ENCODE peak calls at places on chromosomes 2 and 18, in eight cellular contexts. D is hepatocyte, W is GM23338, B is OCI-LY7, L is GM23248, K is MM.1S, C is HCT116, H is PC-3. A is an unnamed sample.

GRCh38 chr2:226725096-226725495 is 74.5 kb downstream of the IRS1 start:
- DNase-seq in D (no peak), W (no peak), B (no peak), L (no peak), K (no peak), C (no peak), H (no peak), A (no peak)

GRCh38 chr2:178829299-178829698 is 22.1 kb upstream of the TTN start:
- DNase-seq in D (no peak), W (no peak), B (no peak), L (peak), K (no peak), C (no peak), H (no peak), A (no peak)

GRCh38 chr18:74239567-74239966 is 52.2 kb downstream of the CYB5A start:
- DNase-seq in D (no peak), W (no peak), B (no peak), L (no peak), K (no peak), C (no peak), H (no peak), A (no peak)

GRCh38 chr2:30106543-30106942 is 40.3 kb upstream of the YPEL5 start:
- DNase-seq in D (no peak), W (no peak), B (no peak), L (peak), K (no peak), C (no peak), H (no peak), A (no peak)

GRCh38 chr2:163690896-163691295 is 44.9 kb downstream of the FIGN start:
- DNase-seq in D (no peak), W (no peak), B (no peak), L (no peak), K (no peak), C (no peak), H (no peak), A (no peak)

GRCh38 chr2:151999058-151999457 is 99.8 kb downstream of the CACNB4 start:
- DNase-seq in D (peak), W (peak), B (peak), L (peak), K (peak), C (peak), H (peak), A (peak)

GRCh38 chr2:240781471-240782220 is 38.4 kb downstream of the KIF1A start:
- DNase-seq in D (no peak), W (no peak), B (no peak), L (no peak), K (no peak), C (no peak), H (no peak), A (no peak)

GRCh38 chr2:158893057-158893456 is 75.4 kb upstream of the TANC1 start:
- DNase-seq in D (peak), W (no peak), B (no peak), L (peak), K (no peak), C (no peak), H (no peak), A (no peak)

GRCh38 chr2:32810909-32811495 is 135.8 kb upstream of the LTBP1 start:
- DNase-seq in D (no peak), W (no peak), B (no peak), L (peak), K (no peak), C (no peak), H (no peak), A (no peak)

GRCh38 chr2:156322681-156323211 is 9.8 kb downstream of the NR4A2 start:
- DNase-seq in D (no peak), W (peak), B (no peak), L (no peak), K (no peak), C (no peak), H (no peak), A (peak)

GRCh38 chr2:232979871-232980461 is 33.1 kb downstream of the NGEF start:
- DNase-seq in D (no peak), W (no peak), B (no peak), L (peak), K (no peak), C (peak), H (peak), A (no peak)

GRCh38 chr2:128313076-128313836 is 5.4 kb downstream of the HS6ST1 start:
- DNase-seq in D (peak), W (peak), B (no peak), L (peak), K (no peak), C (peak), H (peak), A (no peak)

GRCh38 chr2:132384491-132385186 is 32.0 kb upstream of the GPR39 start:
- DNase-seq in D (no peak), W (no peak), B (peak), L (no peak), K (no peak), C (no peak), H (no peak), A (no peak)

GRCh38 chr2:217731805-217732204 is 271.0 kb downstream of the TNS1 start:
- DNase-seq in D (no peak), W (no peak), B (no peak), L (peak), K (no peak), C (no peak), H (no peak), A (no peak)

GRCh38 chr2:71455741-71456569 is 2.6 kb downstream of the DYSF start:
- DNase-seq in D (no peak), W (peak), B (peak), L (no peak), K (no peak), C (no peak), H (no peak), A (no peak)

GRCh38 chr18:13520741-13521140 is 205.6 kb downstream of the FAM210A start:
- DNase-seq in D (no peak), W (no peak), B (no peak), L (no peak), K (no peak), C (no peak), H (no peak), A (no peak)

GRCh38 chr2:201978988-201979387 is 54.7 kb upstream of the FZD7 start:
- DNase-seq in D (no peak), W (no peak), B (no peak), L (no peak), K (no peak), C (no peak), H (no peak), A (no peak)

GRCh38 chr2:151522556-151522955 is 112.9 kb downstream of the RIF1 start:
- DNase-seq in D (no peak), W (no peak), B (no peak), L (no peak), K (no peak), C (no peak), H (no peak), A (no peak)

GRCh38 chr2:46717733-46718121 is 197.9 kb downstream of the MCFD2 start:
- DNase-seq in D (no peak), W (peak), B (no peak), L (peak), K (no peak), C (no peak), H (no peak), A (peak)

GRCh38 chr2:120253021-120253882 is 600 bp downstream of the RALB start:
- DNase-seq in D (peak), W (peak), B (peak), L (peak), K (no peak), C (no peak), H (peak), A (peak)

GRCh38 chr2:46812381-46813024 is 103.1 kb downstream of the MCFD2 start:
- DNase-seq in D (peak), W (no peak), B (no peak), L (peak), K (no peak), C (no peak), H (peak), A (peak)

GRCh38 chr2:236802862-236803261 is 233.2 kb downstream of the ACKR3 start:
- DNase-seq in D (no peak), W (no peak), B (no peak), L (no peak), K (no peak), C (no peak), H (no peak), A (no peak)

GRCh38 chr18:36441872-36442271 is 144.4 kb downstream of the FHOD3 start:
- DNase-seq in D (no peak), W (no peak), B (no peak), L (peak), K (no peak), C (no peak), H (peak), A (no peak)
- TF ChIP-seq EZH2phosphoT487 in D (no peak), W (no peak), B (no peak), L (no peak), K (no peak), C (no peak), H (no peak), A (no peak)

GRCh38 chr2:53820711-53821110 is 33.9 kb downstream of the ERLEC1 start:
- DNase-seq in D (no peak), W (no peak), B (no peak), L (no peak), K (no peak), C (no peak), H (peak), A (no peak)
- TF ChIP-seq EZH2phosphoT487 in D (no peak), W (no peak), B (no peak), L (no peak), K (no peak), C (no peak), H (no peak), A (no peak)

DNA sequence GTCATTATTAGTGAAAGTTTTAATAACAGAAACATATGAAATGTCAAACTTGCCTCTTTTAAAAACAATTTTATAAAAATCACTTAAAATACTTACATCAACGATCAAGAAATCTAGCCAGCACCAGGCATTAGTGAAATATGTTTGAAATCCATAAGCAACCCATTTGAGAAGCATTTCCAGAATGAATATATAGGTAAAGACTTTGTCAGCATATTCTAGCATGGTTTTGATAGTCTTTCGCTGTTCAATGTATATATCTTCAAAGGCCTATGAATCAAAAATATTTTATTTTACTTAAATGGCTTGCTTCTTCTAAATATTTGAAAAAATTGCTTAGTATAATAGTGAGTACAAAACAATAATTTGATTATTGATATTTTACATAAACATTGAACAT is 91.1 kb downstream of the SCN3A start:
- DNase-seq in D (no peak), W (no peak), B (no peak), L (no peak), K (no peak), C (no peak), H (no peak), A (no peak)
- TF ChIP-seq EZH2phosphoT487 in D (no peak), W (no peak), B (no peak), L (no peak), K (no peak), C (no peak), H (no peak), A (no peak)

DNA sequence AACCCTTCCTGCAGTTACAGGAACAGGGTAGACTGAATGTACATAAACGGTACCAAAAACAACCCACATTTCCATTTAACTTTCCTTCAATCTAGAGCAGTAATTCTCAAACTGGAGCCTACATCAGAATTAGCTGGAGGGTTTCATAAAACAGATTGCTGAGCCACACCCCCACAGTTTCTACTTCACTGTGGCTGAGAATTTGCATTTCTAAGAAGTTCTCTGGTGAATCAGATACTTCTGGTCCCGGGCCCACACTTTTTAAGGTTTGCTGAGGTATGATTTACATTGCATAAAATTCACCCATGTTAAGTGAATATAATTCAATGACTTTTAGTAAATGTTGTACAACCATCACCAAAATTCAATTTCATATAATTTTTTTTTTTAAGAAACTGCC is 113.7 kb downstream of the SRBD1 start:
- DNase-seq in D (peak), W (no peak), B (peak), L (peak), K (peak), C (no peak), H (no peak), A (no peak)
- TF ChIP-seq EZH2phosphoT487 in D (no peak), W (no peak), B (no peak), L (no peak), K (no peak), C (no peak), H (no peak), A (no peak)

DNA sequence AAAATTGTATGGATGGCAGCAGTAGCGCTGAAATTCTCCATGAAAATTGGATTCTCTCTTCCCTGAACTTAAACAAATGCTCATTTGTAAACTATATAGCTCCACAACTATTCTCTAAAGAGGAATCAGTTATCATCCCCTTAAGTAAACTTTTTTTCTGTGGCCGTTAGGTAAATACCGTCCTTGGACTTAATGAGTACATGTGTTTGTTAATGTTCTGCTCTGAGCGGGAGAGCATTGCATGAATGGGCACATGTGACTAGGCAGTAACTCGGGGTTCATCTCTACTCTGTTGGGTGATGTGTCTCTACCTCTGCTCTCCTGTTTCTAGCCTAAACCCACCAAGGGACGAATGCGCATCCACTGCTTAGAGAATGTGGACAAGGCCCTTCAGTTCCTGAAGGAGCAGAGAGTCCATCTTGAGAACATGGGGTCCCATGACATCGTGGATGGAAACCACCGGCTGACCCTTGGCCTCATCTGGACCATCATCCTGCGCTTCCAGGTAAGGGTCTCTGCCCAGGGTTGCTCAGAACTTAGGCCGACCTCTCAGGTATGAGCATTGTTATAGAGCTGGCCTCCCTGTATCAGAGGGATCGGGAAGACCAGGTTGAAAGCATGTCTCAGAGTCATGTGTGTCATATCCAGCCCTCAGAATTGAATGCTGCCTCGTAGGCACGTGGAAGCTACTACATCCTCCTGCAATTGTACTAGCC is 111.5 kb upstream of the EML6 start:
- DNase-seq in D (no peak), W (no peak), B (no peak), L (no peak), K (no peak), C (no peak), H (no peak), A (no peak)
- TF ChIP-seq EZH2phosphoT487 in D (no peak), W (no peak), B (no peak), L (no peak), K (no peak), C (no peak), H (no peak), A (no peak)